ENCODE peak calls at places on chromosomes 6 and 20, in seven cellular contexts. G is heart right ventricle, O is neural progenitor cell, Q is left ventricle myocardium inferior, I is mesendoderm, X is A549, V is psoas muscle. F is an unnamed sample. For H3K4me1, the result is how much of the 10 kb centered on the place peaks cover.

GRCh38 chr20:49766979-49767419 is 45.6 kb upstream of the SLC9A8 start:
- DNase-seq in O (no peak), Q (no peak), X (peak), I (peak), V (no peak), G (no peak), F (no peak)

GRCh38 chr6:151452750-151453427 is 963 bp upstream of the RMND1 start:
- DNase-seq in X (no peak), V (peak), Q (peak), I (peak), O (peak), G (peak), F (no peak)

GRCh38 chr20:12113468-12114371 is 196.0 kb downstream of the BTBD3 start:
- DNase-seq in V (no peak), I (no peak), X (no peak), Q (no peak), O (no peak), G (peak), F (no peak)

GRCh38 chr20:63942250-63943006 is 13.8 kb downstream of the UCKL1 start:
- DNase-seq in G (no peak), I (peak), V (peak), X (peak), Q (peak), O (peak), F (peak)

GRCh38 chr6:51049983-51050877 is 231.6 kb downstream of the TFAP2B start:
- DNase-seq in Q (no peak), O (no peak), V (no peak), X (no peak), G (no peak), I (no peak), F (no peak)

GRCh38 chr6:37878150-37878710 is 58.7 kb downstream of the ZFAND3 start:
- DNase-seq in I (no peak), V (no peak), G (no peak), Q (no peak), X (no peak), O (no peak), F (no peak)

GRCh38 chr20:32969356-32970114 is 34.7 kb downstream of the SUN5 start:
- DNase-seq in X (no peak), Q (no peak), O (no peak), I (no peak), V (no peak), G (no peak), F (no peak)

GRCh38 chr6:2476376-2476775 is 231.0 kb upstream of the GMDS start:
- DNase-seq in Q (no peak), G (no peak), V (no peak), I (no peak), X (peak), O (no peak), F (no peak)

GRCh38 chr6:151738267-151738666 is 69.2 kb upstream of the ESR1 start:
- DNase-seq in O (no peak), G (no peak), V (no peak), Q (no peak), I (no peak), X (no peak), F (no peak)

GRCh38 chr6:47573109-47573508 is 95.5 kb downstream of the CD2AP start:
- DNase-seq in I (no peak), X (no peak), Q (no peak), G (no peak), O (no peak), V (no peak), F (no peak)

GRCh38 chr6:5840742-5841141 is 166.0 kb downstream of the NRN1 start:
- DNase-seq in V (no peak), G (no peak), Q (no peak), O (peak), I (peak), X (no peak), F (no peak)

GRCh38 chr6:170441316-170441715 is 111.8 kb downstream of the PSMB1 start:
- DNase-seq in V (no peak), I (no peak), G (no peak), Q (no peak), X (no peak), O (no peak), F (peak)

GRCh38 chr6:11538049-11538798 is 675 bp downstream of the TMEM170B start:
- DNase-seq in G (peak), I (peak), X (no peak), O (peak), V (peak), Q (peak), F (peak)

GRCh38 chr6:18990313-18990978 is 603.3 kb downstream of the RNF144B start:
- DNase-seq in V (peak), X (peak), O (peak), Q (peak), G (peak), I (peak), F (peak)

GRCh38 chr6:24458134-24458533 is 31.2 kb downstream of the GPLD1 start:
- DNase-seq in I (no peak), Q (no peak), G (no peak), O (no peak), X (no peak), V (no peak), F (no peak)

GRCh38 chr20:58471161-58471834 is 43.9 kb downstream of the APCDD1L start:
- DNase-seq in Q (peak), I (no peak), G (peak), O (no peak), X (no peak), V (peak), F (peak)

GRCh38 chr6:158031445-158032353 is 50.0 kb downstream of the SYNJ2 start:
- DNase-seq in V (peak), Q (peak), I (peak), X (peak), G (peak), O (no peak), F (peak)

GRCh38 chr6:158029668-158030230 is 48.1 kb downstream of the SYNJ2 start:
- DNase-seq in G (no peak), I (no peak), O (no peak), Q (peak), X (no peak), V (no peak), F (no peak)

GRCh38 chr6:158033077-158033750 is 51.6 kb downstream of the SYNJ2 start:
- DNase-seq in V (no peak), I (no peak), Q (peak), O (no peak), G (no peak), X (no peak), F (no peak)

GRCh38 chr6:158032354-158032733 is 50.7 kb downstream of the SYNJ2 start:
- DNase-seq in X (no peak), I (no peak), O (no peak), V (no peak), Q (peak), G (no peak), F (no peak)

GRCh38 chr6:158031191-158031444 is 49.5 kb downstream of the SYNJ2 start:
- DNase-seq in X (no peak), O (no peak), V (no peak), I (no peak), G (no peak), Q (no peak), F (no peak)
- H3K4me1 ChIP-seq in X (half or more), O (under half), V (under half), I (under half), G (half or more), Q (half or more), F (under half)

GRCh38 chr20:45416917-45417316 is 976 bp downstream of the PIGT start:
- DNase-seq in I (no peak), G (no peak), Q (no peak), V (no peak), O (no peak), X (no peak), F (no peak)
- H3K4me3 ChIP-seq in I (no peak), G (peak), Q (peak), V (peak), O (peak), X (peak), F (peak)

GRCh38 chr6:56690519-56691200 is 48.0 kb upstream of the DST start:
- DNase-seq in V (no peak), Q (no peak), X (no peak), G (no peak), O (no peak), I (peak), F (no peak)

GRCh38 chr6:56689114-56689513 is 46.4 kb upstream of the DST start:
- DNase-seq in G (no peak), V (no peak), I (no peak), X (no peak), Q (no peak), O (no peak), F (no peak)

GRCh38 chr6:56688521-56688920 is 45.8 kb upstream of the DST start:
- DNase-seq in G (no peak), X (no peak), Q (no peak), I (no peak), V (no peak), O (no peak), F (no peak)

GRCh38 chr6:56691201-56691595 is 48.5 kb upstream of the DST start:
- DNase-seq in I (no peak), O (no peak), X (no peak), Q (no peak), V (no peak), G (no peak), F (no peak)

DNA sequence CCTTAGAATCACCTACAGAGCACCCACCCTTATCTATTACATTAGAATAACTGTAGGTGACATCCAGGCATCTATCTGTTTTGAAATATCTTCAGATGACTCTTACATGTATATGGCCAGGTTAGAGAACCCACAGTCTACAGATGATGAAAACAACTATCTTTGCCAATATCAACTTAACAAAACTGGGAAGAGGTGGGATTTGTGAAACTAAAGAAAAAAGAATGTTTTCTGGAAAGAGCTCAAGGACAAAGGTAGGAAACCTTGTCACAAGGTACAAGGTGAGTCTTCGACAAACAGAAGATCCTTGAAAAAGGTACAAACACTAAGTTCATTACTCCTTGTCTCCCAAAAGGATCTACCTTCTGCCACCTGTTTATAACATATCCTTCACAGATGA is 47.0 kb upstream of the DST start:
- DNase-seq in V (no peak), X (no peak), I (no peak), G (no peak), Q (no peak), O (no peak), F (no peak)
- H3K4me1 ChIP-seq in V (under half), X (half or more), I (under half), G (half or more), Q (half or more), O (under half), F (under half)

GRCh38 chr6:42572523-42572922 is 8.7 kb downstream of the UBR2 start:
- DNase-seq in I (no peak), O (no peak), V (no peak), Q (no peak), G (no peak), X (no peak), F (no peak)
- H3K4me3 ChIP-seq in I (no peak), O (no peak), V (no peak), Q (no peak), G (no peak), X (no peak), F (no peak)